ENCODE peak calls at places on chromosomes 3 and 15, in four cellular contexts. One of them, this sample, is unnamed.

GRCh38 chr3:14033023-14033422 is 91.6 kb downstream of the CHCHD4 start:
- DNase-seq in GM04504: no peak
- DNase-seq in BE2C: no peak
- DNase-seq in MG63: no peak
- DNase-seq in this sample: no peak

GRCh38 chr3:141530133-141530768 is 43.4 kb downstream of the RASA2 start:
- DNase-seq in GM04504: peak
- DNase-seq in MG63: peak
- DNase-seq in BE2C: no peak
- DNase-seq in this sample: no peak

GRCh38 chr3:62922326-62922725 is 47.1 kb upstream of the CADPS start:
- DNase-seq in MG63: peak
- DNase-seq in GM04504: peak
- DNase-seq in BE2C: no peak
- DNase-seq in this sample: no peak

GRCh38 chr3:127307431-127307830 is 19.6 kb upstream of the PRR20G start:
- DNase-seq in GM04504: no peak
- DNase-seq in MG63: no peak
- DNase-seq in BE2C: no peak
- DNase-seq in this sample: no peak

GRCh38 chr3:156431334-156432121 is 123.4 kb downstream of the SSR3 start:
- DNase-seq in GM04504: no peak
- DNase-seq in MG63: no peak
- DNase-seq in BE2C: no peak
- DNase-seq in this sample: no peak

GRCh38 chr15:40291088-40291574 is 8.3 kb upstream of the ANKRD63 start:
- DNase-seq in GM04504: no peak
- DNase-seq in BE2C: peak
- DNase-seq in MG63: peak
- DNase-seq in this sample: peak

GRCh38 chr15:44775923-44776322 is 39.6 kb downstream of the TRIM69 start:
- DNase-seq in GM04504: no peak
- DNase-seq in BE2C: peak
- DNase-seq in MG63: peak
- DNase-seq in this sample: no peak

GRCh38 chr3:84960581-84960980 is 1.8 kb downstream of the CADM2 start:
- DNase-seq in MG63: no peak
- DNase-seq in BE2C: peak
- DNase-seq in GM04504: no peak
- DNase-seq in this sample: no peak

GRCh38 chr15:41683955-41684354 is 23.8 kb downstream of the MGA start:
- DNase-seq in MG63: no peak
- DNase-seq in GM04504: no peak
- DNase-seq in BE2C: no peak
- DNase-seq in this sample: no peak

GRCh38 chr3:160641675-160642330 is 35.2 kb upstream of the ARL14 start:
- DNase-seq in MG63: peak
- DNase-seq in BE2C: no peak
- DNase-seq in GM04504: peak
- DNase-seq in this sample: no peak

GRCh38 chr3:104673981-104674380 is 692.7 kb upstream of the ALCAM start:
- DNase-seq in GM04504: no peak
- DNase-seq in MG63: no peak
- DNase-seq in BE2C: no peak
- DNase-seq in this sample: no peak

GRCh38 chr3:36124118-36124796 is 256.0 kb upstream of the STAC start:
- DNase-seq in BE2C: peak
- DNase-seq in MG63: peak
- DNase-seq in GM04504: peak
- DNase-seq in this sample: no peak

GRCh38 chr3:183265713-183266417 is 12.8 kb downstream of the B3GNT5 start:
- DNase-seq in MG63: peak
- DNase-seq in GM04504: no peak
- DNase-seq in BE2C: no peak
- DNase-seq in this sample: no peak

GRCh38 chr3:112811917-112812660 is 34.6 kb downstream of the CD200R1L start:
- DNase-seq in MG63: no peak
- DNase-seq in GM04504: no peak
- DNase-seq in BE2C: no peak
- DNase-seq in this sample: peak

GRCh38 chr15:81211376-81211775 is 14.7 kb downstream of the IL16 start:
- DNase-seq in BE2C: no peak
- DNase-seq in MG63: no peak
- DNase-seq in GM04504: no peak
- DNase-seq in this sample: no peak

GRCh38 chr3:55751730-55752129 is 264.6 kb upstream of the WNT5A start:
- DNase-seq in GM04504: no peak
- DNase-seq in BE2C: no peak
- DNase-seq in MG63: no peak
- DNase-seq in this sample: no peak

GRCh38 chr3:44802006-44802405 is 40.4 kb downstream of the KIF15 start:
- DNase-seq in BE2C: no peak
- DNase-seq in MG63: no peak
- DNase-seq in GM04504: no peak
- DNase-seq in this sample: no peak

GRCh38 chr15:99703603-99704443 is 29.4 kb downstream of the LYSMD4 start:
- DNase-seq in MG63: no peak
- DNase-seq in GM04504: peak
- DNase-seq in BE2C: no peak
- DNase-seq in this sample: no peak

GRCh38 chr3:134446800-134447199 is 39.0 kb downstream of the ANAPC13 start:
- DNase-seq in GM04504: peak
- DNase-seq in BE2C: no peak
- DNase-seq in MG63: peak
- DNase-seq in this sample: no peak

GRCh38 chr3:10786640-10787039 is 29.4 kb upstream of the SLC6A11 start:
- DNase-seq in MG63: no peak
- DNase-seq in BE2C: no peak
- DNase-seq in GM04504: no peak
- DNase-seq in this sample: no peak

GRCh38 chr15:93359780-93360161 is 270.8 kb upstream of the RGMA start:
- DNase-seq in MG63: no peak
- DNase-seq in BE2C: no peak
- DNase-seq in GM04504: no peak
- DNase-seq in this sample: peak

GRCh38 chr15:62244762-62245161 is 79.7 kb upstream of the C2CD4B start:
- DNase-seq in MG63: no peak
- DNase-seq in GM04504: no peak
- DNase-seq in BE2C: no peak
- DNase-seq in this sample: no peak

GRCh38 chr3:126927846-126928245 is 55.1 kb upstream of the PLXNA1 start:
- DNase-seq in BE2C: peak
- DNase-seq in MG63: no peak
- DNase-seq in GM04504: no peak
- DNase-seq in this sample: peak

GRCh38 chr3:78235841-78236240 is 1195.9 kb downstream of the ROBO2 start:
- DNase-seq in GM04504: no peak
- DNase-seq in BE2C: no peak
- DNase-seq in MG63: no peak
- DNase-seq in this sample: no peak

GRCh38 chr3:37722477-37722876 is 139.2 kb upstream of the CTDSPL start:
- DNase-seq in GM04504: no peak
- DNase-seq in BE2C: no peak
- DNase-seq in MG63: no peak
- DNase-seq in this sample: no peak

GRCh38 chr3:126976906-126977305 is 6.0 kb upstream of the PLXNA1 start:
- DNase-seq in BE2C: no peak
- DNase-seq in MG63: no peak
- DNase-seq in GM04504: no peak
- DNase-seq in this sample: no peak

GRCh38 chr3:102106421-102107097 is 257.2 kb downstream of the NFKBIZ start:
- DNase-seq in BE2C: no peak
- DNase-seq in MG63: no peak
- DNase-seq in GM04504: no peak
- DNase-seq in this sample: no peak

GRCh38 chr15:36005542-36005941 is 459.6 kb upstream of the DPH6 start:
- DNase-seq in BE2C: peak
- DNase-seq in MG63: no peak
- DNase-seq in GM04504: no peak
- DNase-seq in this sample: no peak

GRCh38 chr3:58047806-58048205 is 39.6 kb downstream of the FLNB start:
- DNase-seq in BE2C: no peak
- DNase-seq in MG63: peak
- DNase-seq in GM04504: peak
- DNase-seq in this sample: no peak

GRCh38 chr15:93720607-93721006 is 510.8 kb upstream of the MCTP2 start:
- DNase-seq in BE2C: no peak
- DNase-seq in MG63: no peak
- DNase-seq in GM04504: no peak
- DNase-seq in this sample: no peak

GRCh38 chr3:11668243-11669232 is 24.8 kb upstream of the VGLL4 start:
- DNase-seq in BE2C: no peak
- DNase-seq in MG63: no peak
- DNase-seq in GM04504: no peak
- DNase-seq in this sample: no peak

GRCh38 chr3:132180337-132180791 is 136.8 kb upstream of the ACP3 start:
- DNase-seq in BE2C: peak
- DNase-seq in GM04504: peak
- DNase-seq in MG63: no peak
- DNase-seq in this sample: no peak

GRCh38 chr3:15795563-15796308 is 2.0 kb downstream of the ANKRD28 start:
- DNase-seq in GM04504: peak
- DNase-seq in BE2C: no peak
- DNase-seq in MG63: no peak
- DNase-seq in this sample: no peak

GRCh38 chr15:49852756-49853155 is 231.9 kb downstream of the DTWD1 start:
- DNase-seq in BE2C: no peak
- DNase-seq in GM04504: no peak
- DNase-seq in MG63: no peak
- DNase-seq in this sample: no peak

GRCh38 chr3:129598484-129598883 is 8.0 kb downstream of the PLXND1 start:
- DNase-seq in BE2C: no peak
- DNase-seq in MG63: no peak
- DNase-seq in GM04504: no peak
- DNase-seq in this sample: no peak

GRCh38 chr15:101615986-101616848 is 36.0 kb downstream of the TM2D3 start:
- DNase-seq in MG63: peak
- DNase-seq in GM04504: peak
- DNase-seq in BE2C: peak
- DNase-seq in this sample: peak

GRCh38 chr3:46929324-46929723 is 47.2 kb downstream of the CCDC12 start:
- DNase-seq in GM04504: no peak
- DNase-seq in BE2C: no peak
- DNase-seq in MG63: no peak
- DNase-seq in this sample: peak

GRCh38 chr15:29114277-29115092 is 155.1 kb downstream of the NSMCE3 start:
- DNase-seq in GM04504: no peak
- DNase-seq in MG63: no peak
- DNase-seq in BE2C: no peak
- DNase-seq in this sample: no peak